ENCODE peak calls at places on chromosomes 4 and X, in five cellular contexts. J is dorsolateral prefrontal cortex, V is A549, L is coronary artery, A is glutamatergic neuron. T is an unnamed sample.

GRCh38 chr4:152500798-152501434 is 35.0 kb downstream of the FBXW7 start:
- DNase-seq in J (no peak), V (peak), L (no peak), A (no peak), T (no peak)

GRCh38 chr4:159484861-159485260 is 382.0 kb downstream of the RAPGEF2 start:
- DNase-seq in J (no peak), V (no peak), L (no peak), A (no peak), T (no peak)

GRCh38 chr4:89661490-89661889 is 175.5 kb downstream of the SNCA start:
- DNase-seq in J (no peak), V (no peak), L (no peak), A (no peak), T (no peak)

GRCh38 chr4:84389406-84389805 is 109.7 kb downstream of the NKX6-1 start:
- DNase-seq in J (no peak), V (no peak), L (no peak), A (no peak), T (no peak)

GRCh38 chr4:167595898-167596297 is 361.6 kb upstream of the SPOCK3 start:
- DNase-seq in J (no peak), V (no peak), L (no peak), A (no peak), T (no peak)

GRCh38 chr4:102758241-102758871 is 2.4 kb downstream of the MANBA start:
- DNase-seq in J (no peak), V (no peak), L (no peak), A (no peak), T (no peak)

GRCh38 chr4:96108146-96108545 is 268.3 kb downstream of the PDHA2 start:
- DNase-seq in J (no peak), V (no peak), L (no peak), A (no peak), T (no peak)

GRCh38 chrX:78384486-78384885 is 57.1 kb upstream of the CYSLTR1 start:
- DNase-seq in J (no peak), V (no peak), L (no peak), A (no peak), T (no peak)

GRCh38 chrX:11431833-11432232 is 138.6 kb downstream of the AMELX start:
- DNase-seq in J (no peak), V (no peak), L (no peak), A (no peak), T (no peak)

GRCh38 chr4:173590697-173591096 is 60.7 kb upstream of the HAND2 start:
- DNase-seq in J (no peak), V (no peak), L (no peak), A (no peak), T (no peak)

GRCh38 chr4:7924163-7924562 is 15.5 kb downstream of the AFAP1 start:
- DNase-seq in J (no peak), V (no peak), L (peak), A (no peak), T (no peak)
- TF ChIP-seq CTCF in J (no peak), V (no peak), L (no peak), A (no peak), T (no peak)

DNA sequence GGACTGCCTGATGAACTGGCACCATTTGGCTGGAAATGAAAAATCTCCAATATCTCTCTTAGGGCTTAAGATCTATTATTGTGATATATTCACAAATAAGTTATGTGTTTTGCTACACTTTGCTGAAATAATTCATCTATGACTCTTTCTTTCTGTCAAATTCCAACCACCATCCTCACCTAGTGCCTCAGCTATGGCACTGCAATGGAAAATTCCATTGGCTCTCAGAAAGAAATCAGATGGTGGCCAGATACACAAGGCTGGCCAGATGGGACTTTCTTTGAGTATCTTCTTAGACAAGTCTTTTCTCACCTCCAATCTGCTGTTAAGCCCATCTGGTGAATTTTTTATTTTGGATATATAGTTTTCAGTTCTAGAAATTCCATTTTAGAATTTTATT is 28.0 kb downstream of the NAT8L start:
- DNase-seq in J (no peak), V (no peak), L (no peak), A (no peak), T (no peak)
- TF ChIP-seq CTCF in J (no peak), V (no peak), L (no peak), A (no peak), T (no peak)

GRCh38 chrX:19585370-19586082 is 70.2 kb upstream of the MAP3K15 start:
- DNase-seq in J (no peak), V (no peak), L (no peak), A (no peak), T (no peak)
- TF ChIP-seq CTCF in J (no peak), V (no peak), L (no peak), A (no peak), T (no peak)

GRCh38 chr4:108152980-108153379 is 15.8 kb downstream of the LEF1 start:
- DNase-seq in J (no peak), V (no peak), L (no peak), A (no peak), T (no peak)

GRCh38 chr4:108157655-108158054 is 11.1 kb downstream of the LEF1 start:
- DNase-seq in J (no peak), V (no peak), L (no peak), A (no peak), T (no peak)

GRCh38 chr4:108156391-108156790 is 12.3 kb downstream of the LEF1 start:
- DNase-seq in J (no peak), V (no peak), L (no peak), A (no peak), T (no peak)

GRCh38 chr4:108159845-108160244 is 8.9 kb downstream of the LEF1 start:
- DNase-seq in J (no peak), V (no peak), L (no peak), A (no peak), T (no peak)

DNA sequence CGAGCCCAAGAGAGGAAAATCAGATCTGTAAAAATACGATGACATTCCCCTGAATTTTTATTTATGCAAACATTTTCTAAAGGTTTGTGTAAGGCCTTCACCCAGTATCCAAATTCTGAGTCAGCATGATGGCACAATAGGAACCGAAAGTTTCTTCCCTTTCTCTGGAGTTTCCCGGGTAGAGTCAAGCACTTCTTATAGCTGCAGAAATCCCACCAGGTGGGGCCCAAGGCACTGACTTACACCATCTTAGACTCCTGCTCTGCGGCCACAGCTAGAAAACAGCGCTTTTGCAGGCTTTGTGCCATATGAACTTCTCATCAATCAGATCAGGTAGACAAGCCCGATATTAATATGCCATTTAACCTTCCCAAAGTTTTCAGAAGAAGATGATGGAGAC is 13.4 kb downstream of the LEF1 start:
- DNase-seq in J (no peak), V (no peak), L (no peak), A (no peak), T (no peak)
- TF ChIP-seq CTCF in J (no peak), V (no peak), L (no peak), A (no peak), T (peak)

DNA sequence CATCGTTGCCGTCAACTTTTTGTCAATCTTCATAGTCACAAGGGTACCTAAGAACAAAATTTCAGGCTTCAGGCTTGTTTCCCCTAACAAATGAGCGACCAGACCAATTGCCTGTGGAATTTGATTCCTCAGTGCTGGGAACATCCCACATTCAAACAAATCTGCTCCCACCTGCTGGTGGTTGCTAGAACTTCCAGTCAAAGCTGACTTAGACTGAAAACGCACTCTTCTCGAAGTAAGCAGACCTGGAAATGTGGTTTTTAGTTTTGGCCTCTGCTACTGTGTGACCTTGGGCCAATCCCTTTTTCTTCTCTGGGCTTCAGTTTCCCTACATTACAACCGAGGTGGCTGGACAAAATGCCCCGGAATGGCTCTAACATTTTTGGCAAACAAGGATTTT is 1.8 kb upstream of the GABRQ start:
- DNase-seq in J (no peak), V (peak), L (no peak), A (peak), T (no peak)
- TF ChIP-seq CTCF in J (peak), V (peak), L (no peak), A (peak), T (peak)

DNA sequence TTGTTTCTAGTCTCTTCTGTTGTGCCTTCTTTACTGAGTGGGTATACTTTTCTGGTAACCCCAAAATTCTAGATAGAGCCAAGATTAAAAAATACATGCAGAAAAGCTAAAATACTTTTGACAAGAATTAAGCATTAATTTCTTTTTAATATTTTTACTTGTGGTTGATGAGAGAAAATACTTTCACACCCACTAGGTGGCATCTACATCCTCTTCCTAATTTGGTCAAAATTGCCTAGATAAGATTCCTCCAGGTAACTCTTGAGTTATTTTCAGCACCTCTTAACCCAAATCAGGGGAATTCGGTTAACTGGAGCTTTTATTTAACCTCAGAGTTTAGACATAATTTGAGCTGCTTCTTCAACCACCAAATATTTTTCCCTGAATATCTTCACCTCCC is 28.4 kb upstream of the COX7B2 start:
- DNase-seq in J (no peak), V (no peak), L (no peak), A (no peak), T (no peak)
- TF ChIP-seq CTCF in J (peak), V (no peak), L (no peak), A (peak), T (peak)

GRCh38 chr4:132564920-132565319 is 584.2 kb upstream of the PCDH10 start:
- DNase-seq in J (no peak), V (no peak), L (no peak), A (no peak), T (no peak)
- TF ChIP-seq CTCF in J (no peak), V (no peak), L (no peak), A (no peak), T (no peak)

GRCh38 chr4:124913237-124913636 is 200.7 kb upstream of the ANKRD50 start:
- DNase-seq in J (no peak), V (no peak), L (no peak), A (no peak), T (no peak)
- TF ChIP-seq CTCF in J (no peak), V (no peak), L (no peak), A (no peak), T (no peak)

T was measured in osteocyte.